ENCODE peak calls at places on chromosomes 5 and 9, in ten cellular contexts. One of them, this sample, is unnamed.

GRCh38 chr5:154783774-154784460 is 28.7 kb downstream of the LARP1 start:
- DNase-seq in tibial nerve: no peak
- DNase-seq in psoas muscle: no peak
- DNase-seq in mesendoderm: peak
- DNase-seq in CD8-positive, alpha-beta memory T cell: no peak
- DNase-seq in lower lobe of right lung: no peak
- DNase-seq in PC-9: no peak
- DNase-seq in effector memory CD4-positive, alpha-beta T cell: no peak
- DNase-seq in body of pancreas: peak
- DNase-seq in pancreas: no peak
- DNase-seq in this sample: no peak

GRCh38 chr9:21933281-21933680 is 60.9 kb downstream of the CDKN2A start:
- DNase-seq in CD8-positive, alpha-beta memory T cell: no peak
- DNase-seq in psoas muscle: no peak
- DNase-seq in PC-9: peak
- DNase-seq in lower lobe of right lung: no peak
- DNase-seq in body of pancreas: no peak
- DNase-seq in pancreas: no peak
- DNase-seq in tibial nerve: no peak
- DNase-seq in mesendoderm: peak
- DNase-seq in effector memory CD4-positive, alpha-beta T cell: no peak
- DNase-seq in this sample: no peak

GRCh38 chr9:95065224-95065623 is 252.3 kb downstream of the FANCC start:
- DNase-seq in mesendoderm: no peak
- DNase-seq in body of pancreas: no peak
- DNase-seq in CD8-positive, alpha-beta memory T cell: no peak
- DNase-seq in pancreas: no peak
- DNase-seq in psoas muscle: peak
- DNase-seq in PC-9: no peak
- DNase-seq in effector memory CD4-positive, alpha-beta T cell: no peak
- DNase-seq in lower lobe of right lung: no peak
- DNase-seq in tibial nerve: no peak
- DNase-seq in this sample: no peak

GRCh38 chr5:172603425-172603824 is 37.6 kb upstream of the NEURL1B start:
- DNase-seq in PC-9: no peak
- DNase-seq in effector memory CD4-positive, alpha-beta T cell: no peak
- DNase-seq in mesendoderm: no peak
- DNase-seq in lower lobe of right lung: no peak
- DNase-seq in pancreas: no peak
- DNase-seq in body of pancreas: no peak
- DNase-seq in CD8-positive, alpha-beta memory T cell: no peak
- DNase-seq in psoas muscle: no peak
- DNase-seq in tibial nerve: no peak
- DNase-seq in this sample: peak

GRCh38 chr9:97807681-97808080 is 45.3 kb upstream of the FOXE1 start:
- DNase-seq in PC-9: peak
- DNase-seq in pancreas: no peak
- DNase-seq in psoas muscle: no peak
- DNase-seq in effector memory CD4-positive, alpha-beta T cell: no peak
- DNase-seq in lower lobe of right lung: no peak
- DNase-seq in body of pancreas: no peak
- DNase-seq in mesendoderm: peak
- DNase-seq in tibial nerve: no peak
- DNase-seq in CD8-positive, alpha-beta memory T cell: no peak
- DNase-seq in this sample: no peak

GRCh38 chr9:92184041-92184564 is 68.9 kb upstream of the SPTLC1 start:
- DNase-seq in pancreas: no peak
- DNase-seq in tibial nerve: no peak
- DNase-seq in body of pancreas: no peak
- DNase-seq in CD8-positive, alpha-beta memory T cell: no peak
- DNase-seq in PC-9: no peak
- DNase-seq in mesendoderm: no peak
- DNase-seq in psoas muscle: no peak
- DNase-seq in effector memory CD4-positive, alpha-beta T cell: no peak
- DNase-seq in lower lobe of right lung: no peak
- DNase-seq in this sample: no peak

GRCh38 chr5:130350131-130350530 is 445.9 kb downstream of the CHSY3 start:
- DNase-seq in pancreas: no peak
- DNase-seq in effector memory CD4-positive, alpha-beta T cell: no peak
- DNase-seq in mesendoderm: peak
- DNase-seq in CD8-positive, alpha-beta memory T cell: no peak
- DNase-seq in psoas muscle: no peak
- DNase-seq in PC-9: no peak
- DNase-seq in tibial nerve: no peak
- DNase-seq in lower lobe of right lung: no peak
- DNase-seq in body of pancreas: no peak
- DNase-seq in this sample: no peak

GRCh38 chr5:105868038-105868775 is 1802.5 kb downstream of the EFNA5 start:
- DNase-seq in PC-9: no peak
- DNase-seq in lower lobe of right lung: no peak
- DNase-seq in mesendoderm: no peak
- DNase-seq in tibial nerve: no peak
- DNase-seq in effector memory CD4-positive, alpha-beta T cell: no peak
- DNase-seq in CD8-positive, alpha-beta memory T cell: no peak
- DNase-seq in body of pancreas: peak
- DNase-seq in psoas muscle: no peak
- DNase-seq in pancreas: no peak
- DNase-seq in this sample: no peak

GRCh38 chr5:169923988-169924387 is 56.3 kb downstream of the INSYN2B start:
- DNase-seq in pancreas: no peak
- DNase-seq in CD8-positive, alpha-beta memory T cell: no peak
- DNase-seq in tibial nerve: no peak
- DNase-seq in mesendoderm: no peak
- DNase-seq in body of pancreas: no peak
- DNase-seq in effector memory CD4-positive, alpha-beta T cell: no peak
- DNase-seq in lower lobe of right lung: no peak
- DNase-seq in PC-9: no peak
- DNase-seq in psoas muscle: no peak
- DNase-seq in this sample: no peak

GRCh38 chr5:141876628-141877477 is 1.4 kb downstream of the PCDH1 start:
- DNase-seq in lower lobe of right lung: peak
- DNase-seq in PC-9: no peak
- DNase-seq in tibial nerve: no peak
- DNase-seq in psoas muscle: no peak
- DNase-seq in pancreas: peak
- DNase-seq in mesendoderm: peak
- DNase-seq in CD8-positive, alpha-beta memory T cell: no peak
- DNase-seq in body of pancreas: peak
- DNase-seq in effector memory CD4-positive, alpha-beta T cell: no peak
- DNase-seq in this sample: peak

GRCh38 chr5:56346717-56347116 is 113.6 kb upstream of the ANKRD55 start:
- DNase-seq in tibial nerve: no peak
- DNase-seq in body of pancreas: no peak
- DNase-seq in PC-9: no peak
- DNase-seq in effector memory CD4-positive, alpha-beta T cell: no peak
- DNase-seq in pancreas: no peak
- DNase-seq in mesendoderm: no peak
- DNase-seq in lower lobe of right lung: no peak
- DNase-seq in CD8-positive, alpha-beta memory T cell: no peak
- DNase-seq in psoas muscle: no peak
- DNase-seq in this sample: no peak

GRCh38 chr5:56344594-56344993 is 111.5 kb upstream of the ANKRD55 start:
- DNase-seq in PC-9: no peak
- DNase-seq in lower lobe of right lung: no peak
- DNase-seq in tibial nerve: no peak
- DNase-seq in body of pancreas: no peak
- DNase-seq in mesendoderm: no peak
- DNase-seq in effector memory CD4-positive, alpha-beta T cell: no peak
- DNase-seq in CD8-positive, alpha-beta memory T cell: no peak
- DNase-seq in pancreas: no peak
- DNase-seq in psoas muscle: no peak
- DNase-seq in this sample: no peak

GRCh38 chr5:56345352-56345751 is 112.2 kb upstream of the ANKRD55 start:
- DNase-seq in body of pancreas: no peak
- DNase-seq in CD8-positive, alpha-beta memory T cell: no peak
- DNase-seq in mesendoderm: no peak
- DNase-seq in lower lobe of right lung: no peak
- DNase-seq in effector memory CD4-positive, alpha-beta T cell: no peak
- DNase-seq in pancreas: no peak
- DNase-seq in psoas muscle: no peak
- DNase-seq in tibial nerve: no peak
- DNase-seq in PC-9: no peak
- DNase-seq in this sample: no peak

GRCh38 chr5:56343988-56344387 is 110.9 kb upstream of the ANKRD55 start:
- DNase-seq in CD8-positive, alpha-beta memory T cell: no peak
- DNase-seq in mesendoderm: no peak
- DNase-seq in psoas muscle: no peak
- DNase-seq in lower lobe of right lung: no peak
- DNase-seq in body of pancreas: no peak
- DNase-seq in pancreas: no peak
- DNase-seq in PC-9: no peak
- DNase-seq in effector memory CD4-positive, alpha-beta T cell: no peak
- DNase-seq in tibial nerve: no peak
- DNase-seq in this sample: no peak

DNA sequence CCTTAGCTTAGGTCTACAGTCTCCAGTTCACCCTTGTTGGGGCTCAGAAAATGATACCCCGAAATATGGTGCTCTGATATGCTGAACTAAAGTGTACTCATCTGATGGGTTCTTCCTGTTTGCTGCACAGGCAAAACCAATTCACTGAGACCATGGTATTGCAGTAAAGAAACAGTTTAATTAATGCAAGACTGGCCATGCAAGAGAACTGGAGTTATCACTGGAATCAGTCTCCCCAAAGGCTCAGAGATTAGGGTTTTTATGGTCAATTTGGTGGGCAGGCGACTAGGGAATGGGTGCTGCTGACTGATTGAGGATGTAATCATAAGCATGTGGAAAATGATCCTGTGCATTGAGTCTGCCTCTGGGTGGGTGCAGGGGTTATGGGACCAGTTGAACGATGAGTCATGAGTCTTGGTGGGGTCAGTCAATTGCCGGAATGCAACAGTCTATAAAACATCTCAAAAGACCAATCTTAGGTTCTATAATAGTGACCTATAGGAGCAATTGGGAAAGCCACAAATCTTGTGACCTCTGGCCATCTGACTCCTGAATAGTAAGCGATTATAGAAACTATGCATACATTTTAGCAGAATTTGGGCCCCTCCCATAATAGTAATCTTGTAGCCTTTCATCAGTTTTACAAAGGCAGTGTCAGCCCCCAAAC is 113.0 kb upstream of the ANKRD55 start:
- DNase-seq in body of pancreas: no peak
- DNase-seq in effector memory CD4-positive, alpha-beta T cell: no peak
- DNase-seq in psoas muscle: no peak
- DNase-seq in mesendoderm: no peak
- DNase-seq in CD8-positive, alpha-beta memory T cell: no peak
- DNase-seq in tibial nerve: no peak
- DNase-seq in pancreas: no peak
- DNase-seq in lower lobe of right lung: no peak
- DNase-seq in PC-9: peak
- DNase-seq in this sample: no peak
- H3K4me3 ChIP-seq in body of pancreas: no peak
- H3K4me3 ChIP-seq in effector memory CD4-positive, alpha-beta T cell: no peak
- H3K4me3 ChIP-seq in psoas muscle: no peak
- H3K4me3 ChIP-seq in mesendoderm: no peak
- H3K4me3 ChIP-seq in CD8-positive, alpha-beta memory T cell: no peak
- H3K4me3 ChIP-seq in tibial nerve: no peak
- H3K4me3 ChIP-seq in pancreas: no peak
- H3K4me3 ChIP-seq in lower lobe of right lung: no peak
- H3K4me3 ChIP-seq in PC-9: no peak
- H3K4me3 ChIP-seq in this sample: no peak

GRCh38 chr9:136533775-136534157 is 12.1 kb downstream of the NOTCH1 start:
- DNase-seq in tibial nerve: no peak
- DNase-seq in pancreas: no peak
- DNase-seq in body of pancreas: peak
- DNase-seq in mesendoderm: no peak
- DNase-seq in PC-9: no peak
- DNase-seq in psoas muscle: no peak
- DNase-seq in effector memory CD4-positive, alpha-beta T cell: peak
- DNase-seq in lower lobe of right lung: peak
- DNase-seq in CD8-positive, alpha-beta memory T cell: peak
- DNase-seq in this sample: no peak
- H3K27ac ChIP-seq in tibial nerve: no peak
- H3K27ac ChIP-seq in pancreas: no peak
- H3K27ac ChIP-seq in body of pancreas: peak
- H3K27ac ChIP-seq in mesendoderm: no peak
- H3K27ac ChIP-seq in PC-9: no peak
- H3K27ac ChIP-seq in psoas muscle: no peak
- H3K27ac ChIP-seq in effector memory CD4-positive, alpha-beta T cell: peak
- H3K27ac ChIP-seq in lower lobe of right lung: peak
- H3K27ac ChIP-seq in CD8-positive, alpha-beta memory T cell: no peak
- H3K27ac ChIP-seq in this sample: no peak

GRCh38 chr5:98308960-98309359 is 464.5 kb upstream of the RGMB start:
- DNase-seq in pancreas: no peak
- DNase-seq in body of pancreas: no peak
- DNase-seq in CD8-positive, alpha-beta memory T cell: no peak
- DNase-seq in mesendoderm: no peak
- DNase-seq in PC-9: no peak
- DNase-seq in lower lobe of right lung: no peak
- DNase-seq in tibial nerve: no peak
- DNase-seq in psoas muscle: no peak
- DNase-seq in effector memory CD4-positive, alpha-beta T cell: no peak
- DNase-seq in this sample: no peak
- H3K4me3 ChIP-seq in pancreas: no peak
- H3K4me3 ChIP-seq in body of pancreas: no peak
- H3K4me3 ChIP-seq in CD8-positive, alpha-beta memory T cell: no peak
- H3K4me3 ChIP-seq in mesendoderm: no peak
- H3K4me3 ChIP-seq in PC-9: peak
- H3K4me3 ChIP-seq in lower lobe of right lung: no peak
- H3K4me3 ChIP-seq in tibial nerve: no peak
- H3K4me3 ChIP-seq in psoas muscle: no peak
- H3K4me3 ChIP-seq in effector memory CD4-positive, alpha-beta T cell: no peak
- H3K4me3 ChIP-seq in this sample: no peak

GRCh38 chr5:72291601-72292000 is 28.4 kb downstream of the MRPS27 start:
- DNase-seq in psoas muscle: no peak
- DNase-seq in effector memory CD4-positive, alpha-beta T cell: no peak
- DNase-seq in body of pancreas: no peak
- DNase-seq in tibial nerve: no peak
- DNase-seq in pancreas: no peak
- DNase-seq in lower lobe of right lung: no peak
- DNase-seq in CD8-positive, alpha-beta memory T cell: no peak
- DNase-seq in mesendoderm: no peak
- DNase-seq in PC-9: no peak
- DNase-seq in this sample: no peak

GRCh38 chr5:72290356-72291133 is 29.5 kb downstream of the MRPS27 start:
- DNase-seq in mesendoderm: no peak
- DNase-seq in body of pancreas: no peak
- DNase-seq in CD8-positive, alpha-beta memory T cell: no peak
- DNase-seq in tibial nerve: no peak
- DNase-seq in lower lobe of right lung: no peak
- DNase-seq in effector memory CD4-positive, alpha-beta T cell: no peak
- DNase-seq in pancreas: no peak
- DNase-seq in psoas muscle: no peak
- DNase-seq in PC-9: no peak
- DNase-seq in this sample: no peak

GRCh38 chr5:72293495-72294055 is 26.5 kb downstream of the MRPS27 start:
- DNase-seq in PC-9: no peak
- DNase-seq in CD8-positive, alpha-beta memory T cell: no peak
- DNase-seq in effector memory CD4-positive, alpha-beta T cell: no peak
- DNase-seq in mesendoderm: no peak
- DNase-seq in psoas muscle: no peak
- DNase-seq in tibial nerve: no peak
- DNase-seq in body of pancreas: no peak
- DNase-seq in lower lobe of right lung: no peak
- DNase-seq in pancreas: no peak
- DNase-seq in this sample: no peak

GRCh38 chr5:72294473-72294872 is 25.6 kb downstream of the MRPS27 start:
- DNase-seq in PC-9: no peak
- DNase-seq in pancreas: no peak
- DNase-seq in lower lobe of right lung: no peak
- DNase-seq in body of pancreas: no peak
- DNase-seq in mesendoderm: no peak
- DNase-seq in effector memory CD4-positive, alpha-beta T cell: no peak
- DNase-seq in CD8-positive, alpha-beta memory T cell: no peak
- DNase-seq in tibial nerve: no peak
- DNase-seq in psoas muscle: no peak
- DNase-seq in this sample: no peak

GRCh38 chr5:72292411-72292810 is 27.6 kb downstream of the MRPS27 start:
- DNase-seq in mesendoderm: no peak
- DNase-seq in psoas muscle: no peak
- DNase-seq in tibial nerve: no peak
- DNase-seq in lower lobe of right lung: no peak
- DNase-seq in pancreas: no peak
- DNase-seq in effector memory CD4-positive, alpha-beta T cell: no peak
- DNase-seq in PC-9: no peak
- DNase-seq in body of pancreas: no peak
- DNase-seq in CD8-positive, alpha-beta memory T cell: no peak
- DNase-seq in this sample: no peak
- H3K27ac ChIP-seq in mesendoderm: no peak
- H3K27ac ChIP-seq in psoas muscle: no peak
- H3K27ac ChIP-seq in tibial nerve: no peak
- H3K27ac ChIP-seq in lower lobe of right lung: no peak
- H3K27ac ChIP-seq in pancreas: no peak
- H3K27ac ChIP-seq in effector memory CD4-positive, alpha-beta T cell: no peak
- H3K27ac ChIP-seq in PC-9: no peak
- H3K27ac ChIP-seq in body of pancreas: no peak
- H3K27ac ChIP-seq in CD8-positive, alpha-beta memory T cell: no peak
- H3K27ac ChIP-seq in this sample: peak